ENCODE peak calls at places on chromosomes 11 and 22, in eight cellular contexts. T is PC-9; U is CD4-positive, alpha-beta T cell; P is CD8-positive, alpha-beta T cell; F is colonic mucosa; J is fibroblast of lung; L is nephron progenitor cell; B is AG09319. A is an unnamed sample.

GRCh38 chr22:28594784-28595324 is 84.8 kb downstream of the TTC28 start:
- DNase-seq in F (no peak), B (peak; percentile 60), L (no peak), T (no peak), U (no peak), P (no peak), J (peak; percentile 86), A (no peak)

GRCh38 chr11:69012092-69013008 is 696 bp downstream of the MRGPRF start:
- DNase-seq in L (no peak), U (no peak), B (no peak), J (peak; percentile 71), T (no peak), P (no peak), F (no peak), A (no peak)

GRCh38 chr11:118659956-118660645 is 19.3 kb downstream of the TREH start:
- DNase-seq in U (no peak), F (no peak), B (no peak), T (no peak), L (no peak), P (no peak), J (no peak), A (no peak)

GRCh38 chr22:42425337-42425988 is 6.7 kb downstream of the NFAM1 start:
- DNase-seq in L (no peak), P (no peak), J (no peak), U (no peak), T (no peak), B (no peak), F (no peak), A (no peak)

GRCh38 chr11:540583-541432 is 3.5 kb downstream of the LRRC56 start:
- DNase-seq in F (no peak), J (no peak), L (peak; percentile 8), T (no peak), P (no peak), U (no peak), B (no peak), A (no peak)

GRCh38 chr11:83219095-83219494 is 25.6 kb downstream of the ANKRD42 start:
- DNase-seq in L (peak; percentile 4), T (no peak), F (no peak), P (no peak), B (no peak), J (no peak), U (no peak), A (no peak)

GRCh38 chr11:95791385-95792033 is 1.2 kb downstream of the CEP57 start:
- DNase-seq in J (no peak), T (no peak), L (no peak), B (no peak), F (no peak), U (no peak), P (no peak), A (no peak)

GRCh38 chr11:108097179-108097578 is 24.2 kb upstream of the ACAT1 start:
- DNase-seq in F (no peak), J (no peak), U (no peak), T (no peak), B (no peak), L (no peak), P (no peak), A (no peak)

GRCh38 chr11:21465203-21465602 is 727.7 kb upstream of the ANO5 start:
- DNase-seq in B (no peak), J (no peak), U (no peak), P (no peak), T (no peak), F (no peak), L (no peak), A (no peak)

GRCh38 chr22:47112994-47113879 is 350.8 kb downstream of the TBC1D22A start:
- DNase-seq in J (no peak), T (no peak), F (no peak), L (no peak), U (no peak), P (no peak), B (no peak), A (no peak)

GRCh38 chr11:16815047-16815767 is 76.8 kb downstream of the C11orf58 start:
- DNase-seq in B (no peak), L (peak; percentile 12), U (no peak), F (peak; percentile 33), P (no peak), T (no peak), J (peak; percentile 84), A (no peak)

GRCh38 chr11:8237453-8237852 is 26.2 kb downstream of the LMO1 start:
- DNase-seq in P (no peak), B (no peak), T (no peak), L (no peak), F (no peak), J (no peak), U (no peak), A (no peak)

GRCh38 chr22:28016781-28017557 is 97.9 kb upstream of the PITPNB start:
- DNase-seq in U (no peak), T (no peak), P (no peak), L (no peak), F (no peak), J (no peak), B (no peak), A (no peak)

GRCh38 chr22:48709976-48710375 is 1117.7 kb downstream of the BRD1 start:
- DNase-seq in F (no peak), L (no peak), J (no peak), B (no peak), P (no peak), U (no peak), T (no peak), A (no peak)

GRCh38 chr22:28208036-28208435 is 289.0 kb upstream of the PITPNB start:
- DNase-seq in T (no peak), B (no peak), J (no peak), L (no peak), P (no peak), U (no peak), F (no peak), A (no peak)

GRCh38 chr11:12812849-12813248 is 138.6 kb downstream of the TEAD1 start:
- DNase-seq in P (no peak), U (no peak), F (no peak), B (no peak), J (no peak), L (no peak), T (no peak), A (no peak)

GRCh38 chr11:2398664-2399355 is 1.7 kb upstream of the TSSC4 start:
- DNase-seq in F (no peak), L (no peak), J (no peak), U (no peak), T (no peak), B (no peak), P (no peak), A (no peak)
- TF ChIP-seq CTCF in F (no peak), L (no peak), J (no peak), U (no peak), T (no peak), B (no peak), P (no peak), A (no peak)

DNA sequence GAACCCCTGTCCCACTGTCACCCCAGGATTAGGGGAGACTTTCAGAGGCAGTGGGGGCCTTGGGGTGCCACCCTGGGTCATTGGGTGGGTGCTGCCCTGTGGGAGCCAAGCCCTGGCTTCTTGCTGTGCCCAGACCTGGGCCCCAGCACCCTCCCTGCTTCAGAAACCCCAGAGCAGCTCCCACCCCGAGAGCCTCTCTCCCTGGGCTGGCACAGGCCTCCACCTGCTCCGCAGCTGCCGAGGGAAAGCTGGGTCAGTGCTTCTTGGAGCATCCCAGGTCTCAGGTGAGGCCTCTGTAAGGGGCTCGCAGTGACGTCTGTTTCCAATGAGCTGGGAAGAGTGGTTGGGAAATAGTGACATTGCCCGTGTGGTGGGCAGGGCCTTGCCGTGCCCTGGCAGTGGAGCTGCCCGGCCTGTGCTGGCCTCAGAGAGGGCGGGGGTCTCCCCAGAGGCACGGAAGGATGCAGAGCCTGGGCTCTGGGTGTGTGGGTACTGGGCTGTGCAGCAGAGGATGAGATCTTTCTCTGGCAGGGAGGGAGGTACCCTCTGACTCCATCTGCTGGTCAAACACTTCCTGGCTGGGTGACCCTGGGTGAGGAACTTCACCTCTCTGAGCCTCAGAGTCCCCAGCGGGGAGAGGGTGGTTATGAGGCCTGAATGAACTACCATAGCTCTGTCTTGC is 23.0 kb downstream of the C22orf23 start:
- DNase-seq in L (no peak), J (peak; percentile 40), B (no peak), P (no peak), U (no peak), F (no peak), T (no peak), A (no peak)
- TF ChIP-seq CTCF in L (peak; percentile 24), J (peak; percentile 64), B (peak; percentile 55), P (no peak), U (no peak), F (peak; percentile 27), T (peak; percentile 51), A (no peak)

GRCh38 chr11:43947003-43947500 is 4.6 kb downstream of the C11orf96 start:
- DNase-seq in U (no peak), L (peak; percentile 22), T (no peak), B (no peak), F (no peak), P (no peak), J (no peak), A (no peak)
- TF ChIP-seq CTCF in U (no peak), L (peak; percentile 9), T (no peak), B (peak; percentile 16), F (no peak), P (no peak), J (peak; percentile 46), A (no peak)

GRCh38 chr11:2531277-2531986 is 86.6 kb downstream of the KCNQ1 start:
- DNase-seq in T (peak; percentile 71), U (peak; percentile 61), P (peak; percentile 72), B (peak; percentile 16), L (peak; percentile 94), F (peak; percentile 80), J (peak; percentile 46), A (peak; percentile 73)

GRCh38 chr11:2531987-2532703 is 87.3 kb downstream of the KCNQ1 start:
- DNase-seq in T (no peak), P (no peak), F (no peak), B (no peak), L (no peak), U (no peak), J (no peak), A (no peak)

GRCh38 chr11:2534131-2534956 is 89.5 kb downstream of the KCNQ1 start:
- DNase-seq in P (no peak), B (no peak), F (no peak), T (peak; percentile 68), U (no peak), J (no peak), L (no peak), A (no peak)

GRCh38 chr11:2533642-2534115 is 88.9 kb downstream of the KCNQ1 start:
- DNase-seq in L (peak; percentile 77), F (peak; percentile 60), P (peak; percentile 41), U (no peak), T (peak; percentile 84), B (peak; percentile 63), J (peak; percentile 89), A (peak; percentile 41)

GRCh38 chr11:2532704-2533641 is 88.2 kb downstream of the KCNQ1 start:
- DNase-seq in F (peak; percentile 92), T (peak; percentile 85), P (peak; percentile 92), B (peak; percentile 66), J (peak; percentile 87), L (peak; percentile 99), U (peak; percentile 89), A (peak; percentile 91)
- TF ChIP-seq CTCF in F (peak; percentile 98), T (peak; percentile 92), P (peak; percentile 94), B (peak; percentile 98), J (peak; percentile 93), L (peak; percentile 99), U (peak; percentile 99), A (peak; percentile 98)

GRCh38 chr22:18071968-18072310 is 5.9 kb upstream of the PEX26 start:
- DNase-seq in T (no peak), F (no peak), B (no peak), L (no peak), U (no peak), J (no peak), P (no peak), A (no peak)
- TF ChIP-seq CTCF in T (no peak), F (no peak), B (no peak), L (no peak), U (no peak), J (no peak), P (no peak), A (no peak)

GRCh38 chr22:22552630-22553029 is 6.4 kb downstream of the PRAME start:
- DNase-seq in T (no peak), U (no peak), J (no peak), F (no peak), B (no peak), L (no peak), P (no peak), A (no peak)
- TF ChIP-seq CTCF in T (no peak), U (no peak), J (no peak), F (no peak), B (no peak), L (no peak), P (no peak), A (no peak)

A was measured in natural killer cell.